ENCODE peak calls at places on chromosomes 1 and 21, in eight cellular contexts. P, X, Q, E, I, K, B and V are unnamed samples.

GRCh38 chr1:169483500-169483966 is 2.2 kb downstream of the SLC19A2 start:
- DNase-seq in P (peak), X (peak), Q (peak), E (peak), I (no peak), K (peak), B (no peak), V (peak)

GRCh38 chr1:221527886-221528634 is 213.8 kb downstream of the DUSP10 start:
- DNase-seq in P (no peak), X (no peak), Q (no peak), E (no peak), I (no peak), K (no peak), B (no peak), V (no peak)

GRCh38 chr1:145962157-145963102 is 1.9 kb downstream of the ANKRD34A start:
- DNase-seq in P (no peak), X (peak), Q (no peak), E (peak), I (peak), K (no peak), B (peak), V (no peak)

GRCh38 chr1:49728377-49728776 is 295.4 kb downstream of the AGBL4 start:
- DNase-seq in P (no peak), X (no peak), Q (no peak), E (no peak), I (no peak), K (peak), B (no peak), V (no peak)

GRCh38 chr1:13483946-13484345 is 29.9 kb downstream of the LRRC38 start:
- DNase-seq in P (no peak), X (no peak), Q (no peak), E (no peak), I (no peak), K (no peak), B (no peak), V (no peak)

GRCh38 chr1:7358346-7358745 is 412.8 kb upstream of the VAMP3 start:
- DNase-seq in P (no peak), X (no peak), Q (no peak), E (no peak), I (no peak), K (no peak), B (no peak), V (no peak)

GRCh38 chr1:193520472-193520871 is 334.1 kb upstream of the B3GALT2 start:
- DNase-seq in P (no peak), X (no peak), Q (no peak), E (no peak), I (no peak), K (no peak), B (no peak), V (no peak)

GRCh38 chr1:87953732-87954344 is 625.2 kb downstream of the LMO4 start:
- DNase-seq in P (peak), X (peak), Q (peak), E (peak), I (peak), K (peak), B (peak), V (peak)

GRCh38 chr1:234014208-234014607 is 109.7 kb downstream of the SLC35F3 start:
- DNase-seq in P (no peak), X (no peak), Q (no peak), E (no peak), I (no peak), K (no peak), B (no peak), V (no peak)

GRCh38 chr21:29091032-29091431 is 17.6 kb upstream of the CCT8 start:
- DNase-seq in P (peak), X (no peak), Q (peak), E (no peak), I (no peak), K (peak), B (no peak), V (peak)

GRCh38 chr1:27726173-27726793 is 522 bp downstream of the FAM76A start:
- DNase-seq in P (peak), X (peak), Q (peak), E (peak), I (peak), K (peak), B (peak), V (peak)

GRCh38 chr1:81681570-81681969 is 119.2 kb upstream of the ADGRL2 start:
- DNase-seq in P (peak), X (no peak), Q (peak), E (no peak), I (no peak), K (no peak), B (no peak), V (peak)

GRCh38 chr1:117092594-117092993 is 29.0 kb downstream of the TRIM45 start:
- DNase-seq in P (no peak), X (no peak), Q (no peak), E (no peak), I (no peak), K (no peak), B (no peak), V (no peak)

GRCh38 chr1:6347641-6348487 is 45.7 kb downstream of the ACOT7 start:
- DNase-seq in P (peak), X (no peak), Q (peak), E (peak), I (no peak), K (peak), B (no peak), V (peak)

GRCh38 chr1:59500970-59501742 is 204.3 kb downstream of the FGGY start:
- DNase-seq in P (no peak), X (peak), Q (peak), E (no peak), I (no peak), K (no peak), B (no peak), V (no peak)

GRCh38 chr1:89608627-89609338 is 24.1 kb upstream of the LRRC8C start:
- DNase-seq in P (no peak), X (no peak), Q (no peak), E (peak), I (no peak), K (no peak), B (no peak), V (no peak)

GRCh38 chr1:111270781-111271463 is 19.7 kb upstream of the CHIA start:
- DNase-seq in P (no peak), X (no peak), Q (no peak), E (no peak), I (no peak), K (no peak), B (no peak), V (no peak)

GRCh38 chr1:160534823-160535605 is 12.0 kb upstream of the SLAMF6 start:
- DNase-seq in P (no peak), X (no peak), Q (no peak), E (no peak), I (no peak), K (no peak), B (no peak), V (no peak)

GRCh38 chr1:96492236-96492635 is 229.3 kb upstream of the PTBP2 start:
- DNase-seq in P (no peak), X (no peak), Q (peak), E (peak), I (no peak), K (no peak), B (no peak), V (peak)

GRCh38 chr1:7561331-7561921 is 209.7 kb upstream of the VAMP3 start:
- DNase-seq in P (no peak), X (no peak), Q (peak), E (peak), I (no peak), K (no peak), B (no peak), V (no peak)

GRCh38 chr1:18945401-18945849 is 11.1 kb downstream of the IFFO2 start:
- DNase-seq in P (no peak), X (no peak), Q (peak), E (peak), I (no peak), K (peak), B (peak), V (no peak)

GRCh38 chr1:192243721-192244120 is 73.1 kb upstream of the RGS21 start:
- DNase-seq in P (no peak), X (no peak), Q (no peak), E (no peak), I (no peak), K (no peak), B (no peak), V (no peak)

GRCh38 chr1:67979532-67979931 is 70.9 kb downstream of the DIRAS3 start:
- DNase-seq in P (no peak), X (no peak), Q (no peak), E (no peak), I (no peak), K (no peak), B (no peak), V (no peak)
- TF ChIP-seq CTCF in P (no peak), X (no peak), Q (no peak), E (no peak), I (no peak), K (no peak), B (no peak), V (no peak)

GRCh38 chr1:150514260-150514659 is 1.3 kb upstream of the FALEC start:
- DNase-seq in P (no peak), X (no peak), Q (no peak), E (peak), I (no peak), K (no peak), B (no peak), V (no peak)
- H3K4me3 ChIP-seq in P (no peak), X (no peak), Q (no peak), E (no peak), I (no peak), K (no peak), B (no peak), V (no peak)

GRCh38 chr1:25198731-25199231 is 33.5 kb downstream of the SYF2 start:
- DNase-seq in P (no peak), X (no peak), Q (peak), E (no peak), I (peak), K (peak), B (no peak), V (no peak)
- TF ChIP-seq CTCF in P (no peak), X (no peak), Q (no peak), E (no peak), I (peak), K (no peak), B (no peak), V (no peak)

GRCh38 chr1:37480581-37481288 is 6.4 kb downstream of the ZC3H12A start:
- DNase-seq in P (no peak), X (no peak), Q (no peak), E (no peak), I (no peak), K (no peak), B (no peak), V (no peak)

GRCh38 chr1:37479255-37480124 is 5.1 kb downstream of the ZC3H12A start:
- DNase-seq in P (peak), X (peak), Q (peak), E (peak), I (peak), K (peak), B (peak), V (peak)

GRCh38 chr1:37478890-37479254 is 4.5 kb downstream of the ZC3H12A start:
- DNase-seq in P (peak), X (peak), Q (peak), E (no peak), I (no peak), K (peak), B (no peak), V (peak)

GRCh38 chr1:37481289-37482003 is 7.1 kb downstream of the ZC3H12A start:
- DNase-seq in P (no peak), X (no peak), Q (no peak), E (no peak), I (no peak), K (no peak), B (no peak), V (no peak)

GRCh38 chr1:37480125-37480466 is 5.7 kb downstream of the ZC3H12A start:
- DNase-seq in P (no peak), X (no peak), Q (no peak), E (no peak), I (peak), K (no peak), B (no peak), V (no peak)
- H3K4me3 ChIP-seq in P (peak), X (no peak), Q (no peak), E (peak), I (peak), K (peak), B (peak), V (peak)

GRCh38 chr1:64669098-64669675 is 75.7 kb upstream of the RAVER2 start:
- DNase-seq in P (peak), X (no peak), Q (peak), E (no peak), I (no peak), K (no peak), B (no peak), V (no peak)

GRCh38 chr1:64664287-64664686 is 80.6 kb upstream of the RAVER2 start:
- DNase-seq in P (no peak), X (no peak), Q (no peak), E (no peak), I (no peak), K (peak), B (no peak), V (no peak)

GRCh38 chr1:64659478-64659877 is 85.4 kb upstream of the RAVER2 start:
- DNase-seq in P (no peak), X (no peak), Q (no peak), E (no peak), I (no peak), K (no peak), B (no peak), V (no peak)

GRCh38 chr1:64663654-64664053 is 81.2 kb upstream of the RAVER2 start:
- DNase-seq in P (no peak), X (no peak), Q (no peak), E (no peak), I (no peak), K (peak), B (no peak), V (peak)
- TF ChIP-seq CTCF in P (no peak), X (no peak), Q (peak), E (no peak), I (no peak), K (peak), B (no peak), V (peak)

DNA sequence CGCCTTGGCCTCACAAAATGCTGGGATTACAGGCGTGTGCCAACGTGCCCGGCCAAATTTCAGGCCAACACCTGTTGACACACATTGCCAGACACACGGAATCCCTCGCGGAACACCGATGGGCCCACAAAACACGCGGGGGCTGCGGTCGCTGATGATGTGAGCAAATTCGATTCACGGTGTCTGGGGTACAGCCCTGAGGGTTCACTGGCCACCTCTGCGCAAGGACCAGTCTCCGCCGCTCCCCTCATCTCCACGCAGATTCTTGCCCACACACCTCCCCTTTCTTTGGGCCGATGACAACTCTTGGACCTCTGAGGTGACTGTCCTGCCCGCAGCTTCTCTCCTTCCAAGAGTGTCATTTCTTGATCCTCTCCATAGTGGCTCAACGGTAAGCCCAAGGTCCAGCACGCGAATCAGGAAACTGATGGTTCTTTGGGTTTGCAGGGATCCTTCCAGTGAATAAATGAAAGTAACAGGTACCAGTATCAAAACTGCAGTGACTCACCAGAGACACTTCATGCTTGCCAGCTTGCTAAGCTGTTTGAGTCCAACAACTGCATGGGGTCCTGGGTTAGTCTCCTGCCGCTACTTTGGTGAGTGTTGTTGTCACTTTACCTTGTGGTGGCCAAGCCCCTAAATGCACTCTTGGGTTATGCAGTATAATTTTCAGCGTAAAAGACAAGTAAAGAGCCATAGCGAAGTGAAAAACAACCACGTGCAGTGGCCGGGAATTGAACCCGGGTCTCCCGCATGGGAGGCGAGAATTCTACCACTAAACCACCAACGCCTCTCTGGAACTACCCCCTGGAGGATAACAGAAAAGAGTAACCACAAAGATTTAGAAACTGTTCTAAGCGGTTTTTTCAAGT is 11.0 kb upstream of the RNU1-3 start:
- DNase-seq in P (peak), X (no peak), Q (peak), E (peak), I (no peak), K (peak), B (peak), V (peak)
- H3K4me3 ChIP-seq in P (no peak), X (no peak), Q (no peak), E (no peak), I (no peak), K (no peak), B (no peak), V (no peak)

GRCh38 chr1:67489643-67490042 is 59.4 kb upstream of the SERBP1 start:
- DNase-seq in P (peak), X (no peak), Q (peak), E (no peak), I (no peak), K (peak), B (no peak), V (peak)
- TF ChIP-seq CTCF in P (peak), X (peak), Q (peak), E (peak), I (peak), K (peak), B (peak), V (peak)